ENCODE peak calls at places on chromosomes 11 and 22, in six cellular contexts. K is HCT116, W is H1, B is GM12878, Y is HepG2, F is K562. V is an unnamed sample.

GRCh38 chr22:16844529-16844928 is 19.3 kb upstream of the XKR3 start:
- DNase-seq in K (no peak), W (no peak), Y (no peak), B (no peak), F (no peak), V (no peak)

GRCh38 chr11:102138223-102138622 is 28.0 kb downstream of the YAP1 start:
- DNase-seq in K (no peak), Y (no peak), F (no peak), B (no peak), W (no peak), V (no peak)

GRCh38 chr11:118010738-118011461 is 24.7 kb downstream of the IL10RA start:
- DNase-seq in B (peak; percentile 86), Y (no peak), K (no peak), F (peak; percentile 39), W (no peak), V (no peak)

GRCh38 chr22:43092085-43092484 is 2.9 kb upstream of the TTLL1 start:
- DNase-seq in K (no peak), F (no peak), B (no peak), W (no peak), Y (no peak), V (no peak)

GRCh38 chr22:44407404-44408226 is 90.4 kb downstream of the RTL6 start:
- DNase-seq in K (no peak), F (no peak), B (no peak), Y (no peak), W (no peak), V (no peak)

GRCh38 chr22:29992341-29993275 is 87.7 kb upstream of the HORMAD2 start:
- DNase-seq in K (no peak), B (no peak), Y (peak; percentile 6), F (no peak), W (no peak), V (no peak)

GRCh38 chr11:1075341-1075911 is 752 bp downstream of the MUC2 start:
- DNase-seq in Y (no peak), B (no peak), F (no peak), K (no peak), W (no peak), V (no peak)

GRCh38 chr11:57567210-57567511 is 311 bp downstream of the UBE2L6 start:
- DNase-seq in B (no peak), F (no peak), K (no peak), W (no peak), Y (no peak), V (no peak)

GRCh38 chr22:49024775-49025440 is 802.8 kb downstream of the BRD1 start:
- DNase-seq in Y (no peak), W (no peak), B (no peak), K (no peak), F (no peak), V (no peak)

GRCh38 chr22:41998361-41999261 is at the start of gene WBP2NL:
- DNase-seq in B (peak; percentile 58), Y (no peak), W (no peak), K (no peak), F (peak; percentile 66), V (peak; percentile 42)

GRCh38 chr22:30920407-30920806 is 48.2 kb downstream of the MORC2 start:
- DNase-seq in K (peak; percentile 32), B (peak; percentile 27), F (peak; percentile 73), Y (peak; percentile 32), W (peak; percentile 43), V (peak; percentile 50)

GRCh38 chr11:134346976-134347350 is 15.2 kb downstream of the GLB1L2 start:
- DNase-seq in Y (no peak), W (no peak), F (no peak), K (no peak), B (no peak), V (no peak)

GRCh38 chr11:100557830-100558611 is 129.1 kb upstream of the ARHGAP42 start:
- DNase-seq in K (no peak), B (no peak), F (no peak), Y (no peak), W (no peak), V (no peak)

GRCh38 chr11:87180743-87181142 is 143.0 kb downstream of the TMEM135 start:
- DNase-seq in Y (no peak), F (no peak), W (no peak), B (no peak), K (no peak), V (no peak)

GRCh38 chr11:116829525-116830183 is at the start of gene APOC3:
- DNase-seq in B (no peak), F (no peak), K (no peak), W (no peak), Y (peak; percentile 85), V (no peak)

GRCh38 chr22:31970490-31971444 is 26.4 kb downstream of the YWHAH start:
- DNase-seq in K (peak; percentile 63), B (peak; percentile 20), Y (peak; percentile 31), F (peak; percentile 89), W (peak; percentile 61), V (peak; percentile 58)

GRCh38 chr11:12581923-12582322 is 92.3 kb upstream of the TEAD1 start:
- DNase-seq in F (peak; percentile 41), W (no peak), Y (no peak), B (no peak), K (peak; percentile 38), V (no peak)

GRCh38 chr11:78651923-78652602 is 77.4 kb upstream of the NARS2 start:
- DNase-seq in F (no peak), K (no peak), W (no peak), B (no peak), Y (no peak), V (no peak)

GRCh38 chr22:44399906-44400762 is 87.4 kb upstream of the SHISAL1 start:
- DNase-seq in F (no peak), B (no peak), Y (no peak), W (no peak), K (no peak), V (no peak)

GRCh38 chr11:72719144-72719543 is 33.1 kb downstream of the ARAP1 start:
- DNase-seq in F (no peak), Y (no peak), W (no peak), K (no peak), B (no peak), V (no peak)

GRCh38 chr11:1475841-1476240 is 10.7 kb downstream of the MOB2 start:
- DNase-seq in W (no peak), F (no peak), K (no peak), Y (no peak), B (no peak), V (no peak)

GRCh38 chr22:25661067-25661466 is 80.9 kb upstream of the MYO18B start:
- DNase-seq in W (no peak), Y (no peak), B (no peak), F (no peak), K (no peak), V (no peak)

GRCh38 chr11:34492806-34493414 is 20.7 kb downstream of the ELF5 start:
- DNase-seq in K (peak; percentile 60), W (peak; percentile 7), Y (peak; percentile 68), B (no peak), F (peak; percentile 65), V (peak; percentile 43)

GRCh38 chr11:4626207-4627105 is 10.8 kb upstream of the OR51D1 start:
- DNase-seq in F (peak; percentile 43), Y (peak; percentile 45), W (no peak), K (peak; percentile 75), B (no peak), V (peak; percentile 80)

GRCh38 chr11:128157423-128158298 is 429.7 kb downstream of the ETS1 start:
- DNase-seq in F (peak; percentile 22), Y (peak; percentile 44), B (peak; percentile 51), K (peak; percentile 72), W (no peak), V (peak; percentile 58)
- H3K4me3 ChIP-seq in F (no peak overlapping the region), Y (no peak overlapping the region), B (no peak overlapping the region), K (no peak overlapping the region), W (no peak overlapping the region), V (no peak overlapping the region)

GRCh38 chr11:44579172-44579804 is 13.8 kb downstream of the CD82 start:
- DNase-seq in K (no peak), W (no peak), F (no peak), B (no peak), Y (no peak), V (no peak)
- H3K4me1 ChIP-seq in K (no peaks in the 10 kb centered on the region), W (no peaks in the 10 kb centered on the region), F (peaks cover 15% of the 10 kb centered on the region), B (peaks cover 43% of the 10 kb centered on the region), Y (peaks cover 6% of the 10 kb centered on the region), V (peaks cover 23% of the 10 kb centered on the region)

GRCh38 chr22:38467438-38467903 is 425 bp upstream of the KDELR3 start:
- DNase-seq in B (no peak), W (no peak), F (peak; percentile 63), Y (no peak), K (no peak), V (no peak)

GRCh38 chr22:38471237-38471636 is 3.3 kb downstream of the KDELR3 start:
- DNase-seq in W (no peak), K (no peak), F (no peak), Y (no peak), B (no peak), V (no peak)

GRCh38 chr22:38469306-38469781 is 1.4 kb downstream of the KDELR3 start:
- DNase-seq in F (no peak), K (no peak), W (no peak), B (no peak), Y (no peak), V (no peak)

GRCh38 chr22:38467904-38468760 is at the start of gene KDELR3:
- DNase-seq in F (peak; percentile 91), W (no peak), B (no peak), K (peak; percentile 15), Y (no peak), V (no peak)

GRCh38 chr22:38468761-38469305 is 937 bp downstream of the KDELR3 start:
- DNase-seq in W (no peak), K (no peak), B (no peak), Y (no peak), F (no peak), V (no peak)
- TF ChIP-seq ZNF274 in W (no peak), K (no peak), B (no peak), Y (no peak), F (no peak), V (no peak)

GRCh38 chr22:50317178-50317577 is 9.6 kb downstream of the DENND6B start:
- DNase-seq in F (no peak), B (no peak), Y (no peak), K (no peak), W (no peak), V (no peak)

GRCh38 chr22:50317674-50318073 is 9.1 kb downstream of the DENND6B start:
- DNase-seq in W (no peak), F (no peak), K (no peak), B (no peak), Y (no peak), V (no peak)

GRCh38 chr22:50318698-50319411 is 8.0 kb downstream of the DENND6B start:
- DNase-seq in B (no peak), Y (no peak), W (no peak), F (peak; percentile 82), K (no peak), V (no peak)

GRCh38 chr22:50319503-50319951 is 7.3 kb downstream of the DENND6B start:
- DNase-seq in K (no peak), F (no peak), W (no peak), B (no peak), Y (no peak), V (no peak)

DNA sequence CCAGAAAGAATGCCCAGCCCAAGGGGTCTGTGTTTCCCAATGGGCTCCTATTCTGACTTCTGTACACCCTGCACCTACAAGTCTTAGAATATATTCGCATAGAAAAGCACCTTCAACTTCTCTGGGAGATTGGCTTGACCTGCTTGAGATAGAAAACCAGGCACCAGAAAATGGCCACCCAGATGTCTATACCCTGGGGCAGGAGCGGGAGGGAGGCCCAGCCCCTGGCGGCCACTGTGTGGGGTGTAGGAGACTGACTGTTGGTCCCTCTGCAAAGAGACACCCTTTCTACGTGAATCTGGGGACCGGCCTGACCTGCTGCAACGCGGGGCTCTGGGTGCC is 8.5 kb downstream of the DENND6B start:
- DNase-seq in Y (no peak), F (no peak), K (no peak), W (no peak), B (no peak), V (no peak)
- H3K4me3 ChIP-seq in Y (no peak overlapping the region), F (no peak overlapping the region), K (no peak overlapping the region), W (no peak overlapping the region), B (no peak overlapping the region), V (no peak overlapping the region)

GRCh38 chr11:47271328-47271727 is 1.4 kb downstream of the MADD start:
- DNase-seq in W (no peak), F (no peak), Y (no peak), K (no peak), B (no peak), V (no peak)
- H3K4me1 ChIP-seq in W (peaks cover 16% of the 10 kb centered on the region), F (peaks cover 38% of the 10 kb centered on the region), Y (peaks cover 43% of the 10 kb centered on the region), K (peaks cover 14% of the 10 kb centered on the region), B (peaks cover 13% of the 10 kb centered on the region), V (peaks cover 16% of the 10 kb centered on the region)